ENCODE peak calls at places on chromosomes 7 and 10, in six cellular contexts. T, J, P, Z, L and S are unnamed samples. For H3K4me1, the result is how much of the 10 kb centered on the place peaks cover.

GRCh38 chr10:89224697-89225443 is 17.8 kb upstream of the CH25H start:
- DNase-seq in L (peak), T (no peak), P (no peak), J (no peak), Z (no peak), S (no peak)

GRCh38 chr7:41425926-41426325 is 277.0 kb downstream of the INHBA start:
- DNase-seq in T (no peak), L (no peak), J (peak), Z (no peak), P (no peak), S (no peak)

GRCh38 chr7:30906520-30907240 is 5.0 kb upstream of the AQP1 start:
- DNase-seq in L (no peak), J (peak), T (no peak), P (no peak), Z (no peak), S (no peak)

GRCh38 chr10:92800122-92800521 is 48.2 kb upstream of the EXOC6 start:
- DNase-seq in J (no peak), T (no peak), P (no peak), Z (no peak), L (no peak), S (no peak)

GRCh38 chr7:80722596-80723141 is 84.2 kb downstream of the CD36 start:
- DNase-seq in T (peak), P (no peak), L (no peak), J (peak), Z (no peak), S (peak)

GRCh38 chr10:73998623-73999622 is 1.0 kb downstream of the VCL start:
- DNase-seq in J (peak), P (no peak), Z (peak), T (peak), L (peak), S (peak)

GRCh38 chr10:17088118-17088806 is 41.3 kb downstream of the CUBN start:
- DNase-seq in T (peak), Z (no peak), J (peak), P (no peak), L (no peak), S (no peak)

GRCh38 chr10:118543714-118544400 is 51.6 kb downstream of the PRLHR start:
- DNase-seq in Z (peak), T (peak), P (no peak), L (peak), J (peak), S (peak)

GRCh38 chr7:46003896-46004875 is 83.1 kb upstream of the IGFBP3 start:
- DNase-seq in P (no peak), Z (no peak), J (peak), T (peak), L (no peak), S (no peak)

GRCh38 chr10:88243847-88244730 is 339.0 kb downstream of the RNLS start:
- DNase-seq in P (no peak), Z (no peak), T (no peak), J (no peak), L (no peak), S (peak)

GRCh38 chr7:135510603-135511183 is 791 bp upstream of the CNOT4 start:
- DNase-seq in T (peak), Z (no peak), L (peak), J (peak), P (no peak), S (no peak)
- H3K27ac ChIP-seq in T (peak), Z (peak), L (peak), J (peak), P (peak), S (peak)

GRCh38 chr7:433558-433957 is 86.1 kb downstream of the PDGFA start:
- DNase-seq in L (no peak), P (no peak), Z (no peak), T (no peak), J (no peak), S (no peak)

GRCh38 chr7:431658-432111 is 88.0 kb downstream of the PDGFA start:
- DNase-seq in P (no peak), Z (no peak), L (no peak), J (no peak), T (no peak), S (no peak)

GRCh38 chr7:432933-433332 is 86.7 kb downstream of the PDGFA start:
- DNase-seq in Z (no peak), L (no peak), T (no peak), P (no peak), J (no peak), S (no peak)

GRCh38 chr7:431041-431440 is 88.6 kb downstream of the PDGFA start:
- DNase-seq in T (no peak), P (no peak), Z (no peak), L (no peak), J (no peak), S (no peak)

GRCh38 chr7:432256-432655 is 87.4 kb downstream of the PDGFA start:
- DNase-seq in T (no peak), L (no peak), P (no peak), Z (no peak), J (no peak), S (no peak)
- H3K4me3 ChIP-seq in T (no peak), L (no peak), P (no peak), Z (no peak), J (no peak), S (no peak)

GRCh38 chr10:69452676-69453415 is 1.6 kb downstream of the TSPAN15 start:
- DNase-seq in L (no peak), J (peak), Z (no peak), T (no peak), P (no peak), S (no peak)

GRCh38 chr10:69453759-69454158 is 2.5 kb downstream of the TSPAN15 start:
- DNase-seq in J (peak), Z (no peak), L (no peak), T (no peak), P (no peak), S (peak)

GRCh38 chr10:69456880-69457693 is 5.8 kb downstream of the TSPAN15 start:
- DNase-seq in L (no peak), J (peak), T (no peak), P (no peak), Z (no peak), S (peak)

GRCh38 chr10:69457771-69458237 is 6.5 kb downstream of the TSPAN15 start:
- DNase-seq in P (no peak), J (peak), Z (no peak), L (peak), T (no peak), S (no peak)

DNA sequence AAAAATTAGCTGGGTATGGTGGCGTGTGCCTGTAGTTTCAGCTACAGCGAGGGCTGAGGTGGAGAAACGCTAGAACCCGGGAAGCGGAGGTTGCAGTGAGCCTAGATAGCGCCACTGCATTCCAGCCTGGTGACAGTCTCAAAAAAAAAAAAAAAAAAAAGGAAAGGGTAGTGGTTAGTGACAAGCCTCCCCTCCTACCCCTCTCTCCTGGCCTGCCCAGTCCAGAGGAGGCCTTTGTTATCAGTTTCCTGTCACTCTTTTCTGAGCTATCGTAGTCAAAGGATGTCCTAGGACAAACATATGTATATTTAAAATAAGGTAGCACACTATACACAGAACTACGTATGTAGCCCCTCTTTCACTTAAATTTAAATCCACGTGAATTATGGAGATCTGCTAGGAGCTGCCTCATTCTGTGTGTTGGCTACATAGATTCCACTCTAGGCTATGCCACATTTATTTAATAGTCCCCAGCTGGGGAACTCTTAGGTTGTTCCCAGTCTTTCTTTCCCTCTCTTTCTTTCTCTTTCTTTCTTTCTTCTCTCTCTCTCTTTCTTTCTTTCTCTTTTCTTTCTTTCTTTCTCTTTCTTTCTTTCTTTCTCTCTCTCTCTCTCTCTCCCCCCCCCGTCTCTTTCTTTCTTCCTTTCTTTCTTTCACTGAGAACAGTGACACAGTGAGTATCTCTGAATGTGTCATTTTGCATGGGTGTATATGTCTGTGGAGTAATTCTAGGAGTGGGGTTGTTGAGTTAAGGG is 3.9 kb downstream of the TSPAN15 start:
- DNase-seq in T (no peak), J (no peak), L (no peak), P (no peak), Z (no peak), S (no peak)
- H3K4me1 ChIP-seq in T (half or more), J (half or more), L (under half), P (half or more), Z (under half), S (under half)

GRCh38 chr10:59719374-59719773 is 9.7 kb upstream of the SLC16A9 start:
- DNase-seq in T (no peak), J (peak), L (no peak), Z (no peak), P (no peak), S (no peak)
- H3K27ac ChIP-seq in T (no peak), J (no peak), L (no peak), Z (no peak), P (no peak), S (no peak)

DNA sequence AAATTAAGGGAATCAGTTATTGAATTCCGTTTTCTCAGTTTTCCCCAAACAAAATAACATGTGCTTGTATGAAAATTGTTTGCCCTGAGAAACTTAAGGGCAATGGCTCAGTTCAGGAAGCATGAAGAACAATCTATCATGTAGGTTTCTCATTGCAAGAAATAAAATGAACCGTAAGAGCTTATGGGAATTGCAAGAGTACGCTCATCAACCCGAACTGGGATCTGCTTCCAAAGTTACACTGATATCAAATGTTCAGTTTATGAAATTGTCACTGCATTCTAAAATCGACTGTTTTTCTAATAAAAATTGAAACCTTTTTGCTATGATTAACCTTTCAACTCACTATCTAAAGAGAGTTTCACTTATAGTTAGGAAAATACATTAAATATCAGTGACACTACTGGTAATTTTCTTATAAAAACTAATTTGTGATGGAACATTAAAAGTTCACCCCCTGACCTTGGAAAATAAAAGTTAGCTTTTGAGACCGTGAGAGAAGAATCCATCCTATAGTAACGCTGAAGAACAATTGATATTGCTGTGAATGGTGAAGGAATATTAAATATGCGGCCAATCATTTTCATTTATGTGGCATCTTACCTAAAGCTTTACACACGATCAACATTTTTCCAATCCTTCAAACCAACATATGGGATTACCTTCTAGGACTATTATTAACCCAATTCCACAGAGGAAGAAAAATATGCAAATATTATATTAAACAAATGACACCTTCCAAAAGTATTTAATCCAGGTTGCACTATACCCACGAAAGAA is 2.3 kb downstream of the MEOX2 start:
- DNase-seq in T (no peak), P (no peak), J (no peak), L (no peak), Z (no peak), S (no peak)
- H3K4me3 ChIP-seq in T (no peak), P (no peak), J (no peak), L (no peak), Z (no peak), S (no peak)

DNA sequence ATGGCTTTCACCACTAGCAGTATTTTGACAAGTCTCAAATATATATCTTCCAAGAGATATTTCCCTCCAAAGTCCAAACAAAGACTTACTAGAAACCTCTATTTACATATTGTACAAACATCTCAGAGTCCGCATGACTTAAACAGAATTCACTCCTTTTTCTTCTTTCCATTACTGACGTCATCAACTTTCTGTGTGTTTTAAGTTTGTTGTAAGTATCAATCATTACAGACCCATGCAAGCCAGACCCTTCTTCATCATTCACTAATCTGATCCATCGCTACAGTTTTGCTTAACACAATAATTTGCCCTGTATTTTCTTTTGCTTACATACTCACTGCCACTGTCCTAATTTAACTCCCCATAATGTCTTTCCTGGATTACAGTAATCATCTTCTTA is 51.9 kb downstream of the SEMA3A start:
- DNase-seq in T (no peak), Z (no peak), J (no peak), L (no peak), P (no peak), S (no peak)
- H3K4me1 ChIP-seq in T (under half), Z (under half), J (under half), L (under half), P (under half), S (under half)